ENCODE peak calls at places on chromosome 18, in four cellular contexts. One of them, this sample, is unnamed.

GRCh38 chr18:34821669-34822210 is 111.6 kb downstream of the DTNA start:
- DNase-seq in prostate gland: no peak
- DNase-seq in BJ: no peak
- DNase-seq in LNCaP clone FGC: no peak
- DNase-seq in this sample: no peak

GRCh38 chr18:29181151-29181901 is 1004.4 kb upstream of the CDH2 start:
- DNase-seq in prostate gland: no peak
- DNase-seq in BJ: peak
- DNase-seq in LNCaP clone FGC: no peak
- DNase-seq in this sample: no peak

GRCh38 chr18:36601316-36601715 is 227.5 kb downstream of the TPGS2 start:
- DNase-seq in prostate gland: no peak
- DNase-seq in BJ: no peak
- DNase-seq in LNCaP clone FGC: no peak
- DNase-seq in this sample: no peak

GRCh38 chr18:26003391-26003790 is 87.0 kb downstream of the SS18 start:
- DNase-seq in prostate gland: peak
- DNase-seq in BJ: no peak
- DNase-seq in LNCaP clone FGC: no peak
- DNase-seq in this sample: peak

GRCh38 chr18:36294031-36294430 is 3.5 kb upstream of the FHOD3 start:
- DNase-seq in prostate gland: no peak
- DNase-seq in BJ: no peak
- DNase-seq in LNCaP clone FGC: no peak
- DNase-seq in this sample: no peak

GRCh38 chr18:55152801-55153200 is 193.5 kb upstream of the CCDC68 start:
- DNase-seq in prostate gland: no peak
- DNase-seq in BJ: no peak
- DNase-seq in LNCaP clone FGC: no peak
- DNase-seq in this sample: no peak

GRCh38 chr18:31396796-31397195 is 20.2 kb downstream of the DSG4 start:
- DNase-seq in prostate gland: no peak
- DNase-seq in BJ: no peak
- DNase-seq in LNCaP clone FGC: no peak
- DNase-seq in this sample: no peak

GRCh38 chr18:36633961-36634412 is 194.8 kb downstream of the TPGS2 start:
- DNase-seq in prostate gland: no peak
- DNase-seq in BJ: no peak
- DNase-seq in LNCaP clone FGC: no peak
- DNase-seq in this sample: no peak

GRCh38 chr18:79625195-79625923 is 54.2 kb upstream of the CTDP1 start:
- DNase-seq in prostate gland: no peak
- DNase-seq in BJ: no peak
- DNase-seq in LNCaP clone FGC: no peak
- DNase-seq in this sample: no peak

GRCh38 chr18:8704361-8705279 is 736 bp upstream of the MTCL1 start:
- DNase-seq in prostate gland: peak
- DNase-seq in BJ: peak
- DNase-seq in LNCaP clone FGC: peak
- DNase-seq in this sample: no peak

GRCh38 chr18:8705280-8705940 is at the start of gene MTCL1:
- DNase-seq in prostate gland: peak
- DNase-seq in BJ: no peak
- DNase-seq in LNCaP clone FGC: no peak
- DNase-seq in this sample: no peak

GRCh38 chr18:8703181-8703638 is 2.1 kb upstream of the MTCL1 start:
- DNase-seq in prostate gland: no peak
- DNase-seq in BJ: no peak
- DNase-seq in LNCaP clone FGC: no peak
- DNase-seq in this sample: no peak

GRCh38 chr18:8702668-8703067 is 2.7 kb upstream of the MTCL1 start:
- DNase-seq in prostate gland: no peak
- DNase-seq in BJ: no peak
- DNase-seq in LNCaP clone FGC: no peak
- DNase-seq in this sample: no peak

GRCh38 chr18:8703781-8704301 is 1.5 kb upstream of the MTCL1 start:
- DNase-seq in prostate gland: no peak
- DNase-seq in BJ: no peak
- DNase-seq in LNCaP clone FGC: peak
- DNase-seq in this sample: no peak
- H3K4me3 ChIP-seq in prostate gland: peak
- H3K4me3 ChIP-seq in BJ: no peak
- H3K4me3 ChIP-seq in LNCaP clone FGC: peak
- H3K4me3 ChIP-seq in this sample: no peak

DNA sequence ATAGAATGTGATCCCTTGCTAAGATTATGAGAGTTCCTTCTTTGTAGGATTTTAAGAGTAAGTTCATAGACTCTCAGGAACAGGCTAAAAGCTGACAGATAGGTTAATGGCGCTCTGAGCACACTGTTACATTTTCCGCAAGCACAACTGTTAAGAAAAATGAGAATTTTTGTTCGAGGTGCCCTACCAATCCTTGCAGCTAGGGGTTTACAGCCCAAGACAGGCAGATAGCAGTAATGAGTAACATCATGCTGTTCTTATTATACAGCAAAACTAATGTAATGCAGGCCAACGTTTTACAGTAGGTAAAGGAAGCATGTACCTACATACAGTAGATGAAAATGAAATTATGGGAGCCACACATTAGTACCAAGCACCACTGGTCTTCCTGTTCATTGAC is 11.2 kb upstream of the BOD1L2 start:
- DNase-seq in prostate gland: no peak
- DNase-seq in BJ: no peak
- DNase-seq in LNCaP clone FGC: no peak
- DNase-seq in this sample: no peak
- TF ChIP-seq CTCF in prostate gland: no peak
- TF ChIP-seq CTCF in BJ: peak
- TF ChIP-seq CTCF in LNCaP clone FGC: no peak
- TF ChIP-seq CTCF in this sample: peak

GRCh38 chr18:77127769-77128671 is 4.6 kb downstream of the MBP start:
- DNase-seq in prostate gland: peak
- DNase-seq in BJ: peak
- DNase-seq in LNCaP clone FGC: peak
- DNase-seq in this sample: peak
- H3K4me3 ChIP-seq in prostate gland: no peak
- H3K4me3 ChIP-seq in BJ: no peak
- H3K4me3 ChIP-seq in LNCaP clone FGC: peak
- H3K4me3 ChIP-seq in this sample: no peak

GRCh38 chr18:12307251-12307736 is 747 bp upstream of the TUBB6 start:
- DNase-seq in prostate gland: no peak
- DNase-seq in BJ: no peak
- DNase-seq in LNCaP clone FGC: no peak
- DNase-seq in this sample: no peak
- TF ChIP-seq CTCF in prostate gland: no peak
- TF ChIP-seq CTCF in BJ: peak
- TF ChIP-seq CTCF in LNCaP clone FGC: no peak
- TF ChIP-seq CTCF in this sample: peak

GRCh38 chr18:47108373-47108772 is 41.9 kb downstream of the HDHD2 start:
- DNase-seq in prostate gland: no peak
- DNase-seq in BJ: no peak
- DNase-seq in LNCaP clone FGC: no peak
- DNase-seq in this sample: no peak
- H3K4me3 ChIP-seq in prostate gland: no peak
- H3K4me3 ChIP-seq in BJ: no peak
- H3K4me3 ChIP-seq in LNCaP clone FGC: no peak
- H3K4me3 ChIP-seq in this sample: no peak